ENCODE peak calls at places on chromosomes 12 and 14, in five cellular contexts. One of them, this sample, is unnamed. For H3K36me3, the result is how much of the 10 kb centered on the place peaks cover.

GRCh38 chr14:77088645-77089044 is 9.4 kb upstream of the CIPC start:
- DNase-seq in colonic mucosa: no peak
- DNase-seq in neuronal stem cell: no peak
- DNase-seq in HepG2: no peak
- DNase-seq in HCT116: no peak
- DNase-seq in this sample: no peak

GRCh38 chr12:19988457-19988856 is 379.9 kb upstream of the PDE3A start:
- DNase-seq in neuronal stem cell: no peak
- DNase-seq in HCT116: no peak
- DNase-seq in colonic mucosa: peak
- DNase-seq in HepG2: no peak
- DNase-seq in this sample: no peak

GRCh38 chr12:122951406-122951805 is 14.9 kb downstream of the ABCB9 start:
- DNase-seq in colonic mucosa: peak
- DNase-seq in HepG2: peak
- DNase-seq in neuronal stem cell: no peak
- DNase-seq in HCT116: peak
- DNase-seq in this sample: no peak

GRCh38 chr12:132249747-132250478 is 79.5 kb downstream of the GALNT9 start:
- DNase-seq in HCT116: no peak
- DNase-seq in colonic mucosa: no peak
- DNase-seq in neuronal stem cell: no peak
- DNase-seq in HepG2: no peak
- DNase-seq in this sample: peak

GRCh38 chr14:32986791-32987545 is 48.3 kb downstream of the NPAS3 start:
- DNase-seq in HCT116: no peak
- DNase-seq in HepG2: no peak
- DNase-seq in colonic mucosa: no peak
- DNase-seq in neuronal stem cell: peak
- DNase-seq in this sample: no peak

GRCh38 chr12:2190896-2191533 is 138.2 kb downstream of the CACNA1C start:
- DNase-seq in HCT116: no peak
- DNase-seq in HepG2: no peak
- DNase-seq in neuronal stem cell: no peak
- DNase-seq in colonic mucosa: no peak
- DNase-seq in this sample: no peak

GRCh38 chr12:9902539-9903228 is 21.4 kb downstream of the KLRF2 start:
- DNase-seq in neuronal stem cell: no peak
- DNase-seq in colonic mucosa: no peak
- DNase-seq in HepG2: no peak
- DNase-seq in HCT116: no peak
- DNase-seq in this sample: no peak

GRCh38 chr12:3722368-3722767 is 30.5 kb downstream of the CRACR2A start:
- DNase-seq in HepG2: no peak
- DNase-seq in colonic mucosa: no peak
- DNase-seq in HCT116: no peak
- DNase-seq in neuronal stem cell: no peak
- DNase-seq in this sample: no peak

GRCh38 chr12:67797316-67797741 is 148.8 kb downstream of the DYRK2 start:
- DNase-seq in neuronal stem cell: no peak
- DNase-seq in HepG2: no peak
- DNase-seq in HCT116: no peak
- DNase-seq in colonic mucosa: no peak
- DNase-seq in this sample: no peak

GRCh38 chr14:103679351-103679750 is 35.9 kb downstream of the XRCC3 start:
- DNase-seq in colonic mucosa: peak
- DNase-seq in HepG2: peak
- DNase-seq in neuronal stem cell: no peak
- DNase-seq in HCT116: peak
- DNase-seq in this sample: no peak

GRCh38 chr12:26327975-26328635 is 132.7 kb downstream of the SSPN start:
- DNase-seq in HepG2: no peak
- DNase-seq in neuronal stem cell: no peak
- DNase-seq in HCT116: no peak
- DNase-seq in colonic mucosa: no peak
- DNase-seq in this sample: no peak

GRCh38 chr12:5003025-5003666 is 40.5 kb upstream of the KCNA5 start:
- DNase-seq in neuronal stem cell: peak
- DNase-seq in HepG2: peak
- DNase-seq in HCT116: peak
- DNase-seq in colonic mucosa: peak
- DNase-seq in this sample: peak

GRCh38 chr12:105107176-105107496 is 395 bp upstream of the WASHC4 start:
- DNase-seq in HCT116: peak
- DNase-seq in colonic mucosa: no peak
- DNase-seq in HepG2: no peak
- DNase-seq in neuronal stem cell: peak
- DNase-seq in this sample: no peak

GRCh38 chr14:84963518-84963917 is 566.4 kb upstream of the FLRT2 start:
- DNase-seq in HepG2: no peak
- DNase-seq in neuronal stem cell: no peak
- DNase-seq in colonic mucosa: no peak
- DNase-seq in HCT116: no peak
- DNase-seq in this sample: no peak

GRCh38 chr14:77140937-77141591 is 527 bp downstream of the ZDHHC22 start:
- DNase-seq in neuronal stem cell: peak
- DNase-seq in HepG2: no peak
- DNase-seq in colonic mucosa: no peak
- DNase-seq in HCT116: no peak
- DNase-seq in this sample: no peak

GRCh38 chr12:57552306-57552651 is 2.4 kb downstream of the KIF5A start:
- DNase-seq in colonic mucosa: no peak
- DNase-seq in HCT116: no peak
- DNase-seq in HepG2: no peak
- DNase-seq in neuronal stem cell: no peak
- DNase-seq in this sample: no peak

GRCh38 chr14:104515059-104515810 is 64.3 kb upstream of the C14orf180 start:
- DNase-seq in HepG2: no peak
- DNase-seq in neuronal stem cell: no peak
- DNase-seq in HCT116: no peak
- DNase-seq in colonic mucosa: no peak
- DNase-seq in this sample: no peak

GRCh38 chr12:27528788-27529187 is 4.8 kb downstream of the PPFIBP1 start:
- DNase-seq in neuronal stem cell: no peak
- DNase-seq in HCT116: no peak
- DNase-seq in colonic mucosa: no peak
- DNase-seq in HepG2: no peak
- DNase-seq in this sample: no peak

GRCh38 chr12:14571779-14572178 is 4.1 kb upstream of the PLBD1 start:
- DNase-seq in colonic mucosa: no peak
- DNase-seq in HepG2: no peak
- DNase-seq in neuronal stem cell: no peak
- DNase-seq in HCT116: no peak
- DNase-seq in this sample: no peak
- H3K27ac ChIP-seq in colonic mucosa: no peak
- H3K27ac ChIP-seq in HepG2: no peak
- H3K27ac ChIP-seq in neuronal stem cell: no peak
- H3K27ac ChIP-seq in HCT116: no peak
- H3K27ac ChIP-seq in this sample: no peak

DNA sequence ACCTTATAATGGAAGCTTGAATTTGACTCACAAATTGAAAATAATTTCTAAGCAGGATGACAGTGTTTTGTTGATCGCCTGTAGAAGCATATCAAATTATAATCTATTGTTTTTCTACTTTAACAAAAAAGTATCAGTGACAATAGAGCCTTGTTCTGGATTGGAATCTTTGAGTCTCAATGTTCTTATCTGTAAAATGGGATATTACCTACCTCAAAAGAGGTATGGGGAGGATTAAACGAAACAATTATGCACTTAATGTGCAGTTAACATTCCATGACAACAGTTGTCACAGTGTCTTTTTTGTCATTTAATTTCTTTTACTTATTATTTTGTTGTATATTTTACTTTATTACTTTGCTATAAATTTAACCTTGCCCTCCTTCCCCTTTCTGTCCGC is 1.1 kb downstream of the RTRAF start:
- DNase-seq in neuronal stem cell: no peak
- DNase-seq in HepG2: no peak
- DNase-seq in HCT116: no peak
- DNase-seq in colonic mucosa: no peak
- DNase-seq in this sample: no peak
- H3K9ac ChIP-seq in neuronal stem cell: no peak
- H3K9ac ChIP-seq in HepG2: peak
- H3K9ac ChIP-seq in HCT116: peak
- H3K9ac ChIP-seq in colonic mucosa: no peak
- H3K9ac ChIP-seq in this sample: peak

DNA sequence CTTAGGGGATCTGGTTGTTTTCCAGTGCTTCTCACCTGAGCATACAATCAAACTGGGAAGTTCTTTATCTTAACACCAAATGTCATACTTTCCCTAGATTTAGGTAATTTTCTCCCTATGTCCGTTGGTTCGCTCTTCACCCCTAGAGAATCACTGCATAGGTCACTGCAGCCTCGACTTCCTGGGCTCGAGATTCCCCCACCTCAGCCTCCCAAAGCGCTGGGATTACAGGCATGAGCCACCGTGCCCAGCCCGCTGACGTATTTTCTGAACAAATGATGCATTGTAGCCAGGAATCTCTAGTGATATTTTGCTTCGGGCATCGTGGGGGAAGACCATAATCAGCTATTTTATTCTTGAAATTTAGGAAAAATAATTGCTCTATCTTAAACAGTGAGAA is 1.1 kb upstream of the RPL41 start:
- DNase-seq in colonic mucosa: no peak
- DNase-seq in HCT116: no peak
- DNase-seq in neuronal stem cell: no peak
- DNase-seq in HepG2: no peak
- DNase-seq in this sample: no peak
- H3K36me3 ChIP-seq in colonic mucosa: under half
- H3K36me3 ChIP-seq in HCT116: under half
- H3K36me3 ChIP-seq in neuronal stem cell: half or more
- H3K36me3 ChIP-seq in HepG2: under half
- H3K36me3 ChIP-seq in this sample: under half

GRCh38 chr12:95192271-95192670 is 25.0 kb downstream of the FGD6 start:
- DNase-seq in neuronal stem cell: no peak
- DNase-seq in HepG2: no peak
- DNase-seq in colonic mucosa: no peak
- DNase-seq in HCT116: no peak
- DNase-seq in this sample: no peak
- H3K27ac ChIP-seq in neuronal stem cell: no peak
- H3K27ac ChIP-seq in HepG2: no peak
- H3K27ac ChIP-seq in colonic mucosa: no peak
- H3K27ac ChIP-seq in HCT116: no peak
- H3K27ac ChIP-seq in this sample: no peak